ENCODE peak calls at places on chromosome 22, in four cellular contexts. One of them, this sample, is unnamed.

GRCh38 chr22:45310331-45311032 is 748 bp downstream of the FAM118A start:
- DNase-seq in A549: no peak
- DNase-seq in iPS DF 6.9: no peak
- DNase-seq in astrocyte of the cerebellum: no peak
- DNase-seq in this sample: no peak

GRCh38 chr22:50078246-50078645 is 7.0 kb downstream of the MLC1 start:
- DNase-seq in A549: no peak
- DNase-seq in iPS DF 6.9: no peak
- DNase-seq in astrocyte of the cerebellum: no peak
- DNase-seq in this sample: no peak

GRCh38 chr22:35394011-35394312 is 6.0 kb upstream of the MCM5 start:
- DNase-seq in A549: no peak
- DNase-seq in iPS DF 6.9: no peak
- DNase-seq in astrocyte of the cerebellum: no peak
- DNase-seq in this sample: no peak

GRCh38 chr22:46866591-46866990 is 104.1 kb downstream of the TBC1D22A start:
- DNase-seq in A549: no peak
- DNase-seq in iPS DF 6.9: no peak
- DNase-seq in astrocyte of the cerebellum: peak
- DNase-seq in this sample: no peak

GRCh38 chr22:37018086-37018814 is 997 bp downstream of the TST start:
- DNase-seq in A549: no peak
- DNase-seq in iPS DF 6.9: no peak
- DNase-seq in astrocyte of the cerebellum: no peak
- DNase-seq in this sample: no peak

GRCh38 chr22:30400159-30400558 is 3.3 kb downstream of the SEC14L2 start:
- DNase-seq in A549: no peak
- DNase-seq in iPS DF 6.9: no peak
- DNase-seq in astrocyte of the cerebellum: no peak
- DNase-seq in this sample: no peak

GRCh38 chr22:18111759-18112330 is 1.2 kb downstream of the TUBA8 start:
- DNase-seq in A549: no peak
- DNase-seq in iPS DF 6.9: no peak
- DNase-seq in astrocyte of the cerebellum: no peak
- DNase-seq in this sample: no peak

GRCh38 chr22:49240472-49240871 is 587.2 kb downstream of the BRD1 start:
- DNase-seq in A549: no peak
- DNase-seq in iPS DF 6.9: no peak
- DNase-seq in astrocyte of the cerebellum: no peak
- DNase-seq in this sample: no peak

GRCh38 chr22:20424937-20425587 is 12.6 kb downstream of the SCARF2 start:
- DNase-seq in A549: peak
- DNase-seq in iPS DF 6.9: no peak
- DNase-seq in astrocyte of the cerebellum: no peak
- DNase-seq in this sample: no peak

GRCh38 chr22:46735747-46736608 is 2.1 kb downstream of the CERK start:
- DNase-seq in A549: no peak
- DNase-seq in iPS DF 6.9: no peak
- DNase-seq in astrocyte of the cerebellum: no peak
- DNase-seq in this sample: no peak

GRCh38 chr22:33756508-33756949 is 163.7 kb downstream of the LARGE1 start:
- DNase-seq in A549: no peak
- DNase-seq in iPS DF 6.9: peak
- DNase-seq in astrocyte of the cerebellum: no peak
- DNase-seq in this sample: no peak

GRCh38 chr22:47207387-47207786 is 444.9 kb downstream of the TBC1D22A start:
- DNase-seq in A549: no peak
- DNase-seq in iPS DF 6.9: no peak
- DNase-seq in astrocyte of the cerebellum: no peak
- DNase-seq in this sample: no peak

GRCh38 chr22:45688606-45689080 is 17.0 kb downstream of the ATXN10 start:
- DNase-seq in A549: peak
- DNase-seq in iPS DF 6.9: no peak
- DNase-seq in astrocyte of the cerebellum: peak
- DNase-seq in this sample: no peak

GRCh38 chr22:49853981-49854791 is 542 bp downstream of the ZBED4 start:
- DNase-seq in A549: peak
- DNase-seq in iPS DF 6.9: no peak
- DNase-seq in astrocyte of the cerebellum: no peak
- DNase-seq in this sample: no peak

GRCh38 chr22:48923165-48923875 is 904.4 kb downstream of the BRD1 start:
- DNase-seq in A549: no peak
- DNase-seq in iPS DF 6.9: no peak
- DNase-seq in astrocyte of the cerebellum: no peak
- DNase-seq in this sample: no peak

GRCh38 chr22:46916886-46917625 is 154.6 kb downstream of the TBC1D22A start:
- DNase-seq in A549: no peak
- DNase-seq in iPS DF 6.9: no peak
- DNase-seq in astrocyte of the cerebellum: no peak
- DNase-seq in this sample: no peak

GRCh38 chr22:36088292-36088691 is 59.7 kb upstream of the RBFOX2 start:
- DNase-seq in A549: no peak
- DNase-seq in iPS DF 6.9: no peak
- DNase-seq in astrocyte of the cerebellum: no peak
- DNase-seq in this sample: no peak

This sample was measured in CMK.